ENCODE peak calls at places on chromosomes 11 and 22, in ten cellular contexts. One of them, this sample, is unnamed.

GRCh38 chr22:43697894-43698293 is 114.2 kb downstream of the EFCAB6 start:
- DNase-seq in Peyer's patch: no peak
- DNase-seq in HCT116: no peak
- DNase-seq in suprapubic skin: no peak
- DNase-seq in upper lobe of left lung: no peak
- DNase-seq in heart left ventricle: no peak
- DNase-seq in ovary: no peak
- DNase-seq in A549: no peak
- DNase-seq in body of pancreas: no peak
- DNase-seq in IMR-90: no peak
- DNase-seq in this sample: no peak

GRCh38 chr11:95780544-95780943 is 9.0 kb downstream of the FAM76B start:
- DNase-seq in Peyer's patch: no peak
- DNase-seq in HCT116: no peak
- DNase-seq in heart left ventricle: no peak
- DNase-seq in suprapubic skin: no peak
- DNase-seq in IMR-90: no peak
- DNase-seq in upper lobe of left lung: no peak
- DNase-seq in body of pancreas: no peak
- DNase-seq in A549: no peak
- DNase-seq in ovary: no peak
- DNase-seq in this sample: no peak

GRCh38 chr22:22022255-22022840 is 39.8 kb upstream of the TOP3B start:
- DNase-seq in heart left ventricle: no peak
- DNase-seq in A549: no peak
- DNase-seq in body of pancreas: no peak
- DNase-seq in Peyer's patch: no peak
- DNase-seq in suprapubic skin: no peak
- DNase-seq in upper lobe of left lung: no peak
- DNase-seq in ovary: no peak
- DNase-seq in HCT116: no peak
- DNase-seq in IMR-90: no peak
- DNase-seq in this sample: no peak

GRCh38 chr11:65726660-65727059 is 6.1 kb upstream of the RNASEH2C start:
- DNase-seq in IMR-90: no peak
- DNase-seq in body of pancreas: no peak
- DNase-seq in upper lobe of left lung: no peak
- DNase-seq in suprapubic skin: no peak
- DNase-seq in Peyer's patch: no peak
- DNase-seq in ovary: no peak
- DNase-seq in HCT116: no peak
- DNase-seq in A549: no peak
- DNase-seq in heart left ventricle: no peak
- DNase-seq in this sample: no peak

GRCh38 chr22:31526275-31526674 is 29.9 kb downstream of the SFI1 start:
- DNase-seq in HCT116: no peak
- DNase-seq in IMR-90: no peak
- DNase-seq in A549: no peak
- DNase-seq in Peyer's patch: no peak
- DNase-seq in suprapubic skin: no peak
- DNase-seq in upper lobe of left lung: no peak
- DNase-seq in ovary: no peak
- DNase-seq in heart left ventricle: no peak
- DNase-seq in body of pancreas: no peak
- DNase-seq in this sample: no peak

GRCh38 chr11:120793806-120794479 is 230.0 kb upstream of the TBCEL start:
- DNase-seq in ovary: no peak
- DNase-seq in body of pancreas: no peak
- DNase-seq in upper lobe of left lung: no peak
- DNase-seq in IMR-90: no peak
- DNase-seq in suprapubic skin: no peak
- DNase-seq in Peyer's patch: no peak
- DNase-seq in HCT116: no peak
- DNase-seq in A549: no peak
- DNase-seq in heart left ventricle: no peak
- DNase-seq in this sample: no peak

GRCh38 chr11:63573881-63574855 is 11.0 kb upstream of the PLAAT2 start:
- DNase-seq in HCT116: no peak
- DNase-seq in Peyer's patch: peak
- DNase-seq in suprapubic skin: no peak
- DNase-seq in upper lobe of left lung: peak
- DNase-seq in A549: no peak
- DNase-seq in heart left ventricle: no peak
- DNase-seq in ovary: peak
- DNase-seq in IMR-90: peak
- DNase-seq in body of pancreas: peak
- DNase-seq in this sample: peak

GRCh38 chr11:130003717-130004001 is 1.0 kb upstream of the PRDM10 start:
- DNase-seq in A549: no peak
- DNase-seq in Peyer's patch: peak
- DNase-seq in heart left ventricle: no peak
- DNase-seq in suprapubic skin: no peak
- DNase-seq in ovary: no peak
- DNase-seq in IMR-90: no peak
- DNase-seq in upper lobe of left lung: no peak
- DNase-seq in HCT116: no peak
- DNase-seq in body of pancreas: no peak
- DNase-seq in this sample: peak

GRCh38 chr22:30423296-30423958 is 2.1 kb upstream of the MTFP1 start:
- DNase-seq in IMR-90: no peak
- DNase-seq in ovary: no peak
- DNase-seq in suprapubic skin: peak
- DNase-seq in heart left ventricle: no peak
- DNase-seq in A549: no peak
- DNase-seq in upper lobe of left lung: no peak
- DNase-seq in HCT116: no peak
- DNase-seq in Peyer's patch: peak
- DNase-seq in body of pancreas: no peak
- DNase-seq in this sample: peak

GRCh38 chr11:26847459-26847858 is 125.6 kb upstream of the SLC5A12 start:
- DNase-seq in Peyer's patch: no peak
- DNase-seq in ovary: no peak
- DNase-seq in HCT116: no peak
- DNase-seq in A549: no peak
- DNase-seq in IMR-90: no peak
- DNase-seq in upper lobe of left lung: no peak
- DNase-seq in heart left ventricle: no peak
- DNase-seq in body of pancreas: peak
- DNase-seq in suprapubic skin: no peak
- DNase-seq in this sample: peak

GRCh38 chr11:12599408-12600143 is 74.6 kb upstream of the TEAD1 start:
- DNase-seq in Peyer's patch: peak
- DNase-seq in body of pancreas: peak
- DNase-seq in heart left ventricle: peak
- DNase-seq in ovary: peak
- DNase-seq in upper lobe of left lung: peak
- DNase-seq in A549: peak
- DNase-seq in IMR-90: no peak
- DNase-seq in HCT116: peak
- DNase-seq in suprapubic skin: peak
- DNase-seq in this sample: peak

GRCh38 chr11:126197277-126197939 is 14.0 kb downstream of the RPUSD4 start:
- DNase-seq in body of pancreas: peak
- DNase-seq in Peyer's patch: no peak
- DNase-seq in IMR-90: peak
- DNase-seq in upper lobe of left lung: no peak
- DNase-seq in suprapubic skin: no peak
- DNase-seq in A549: no peak
- DNase-seq in HCT116: no peak
- DNase-seq in heart left ventricle: no peak
- DNase-seq in ovary: no peak
- DNase-seq in this sample: no peak

GRCh38 chr22:45948081-45948648 is 28.8 kb downstream of the WNT7B start:
- DNase-seq in suprapubic skin: no peak
- DNase-seq in HCT116: no peak
- DNase-seq in A549: no peak
- DNase-seq in ovary: no peak
- DNase-seq in IMR-90: no peak
- DNase-seq in Peyer's patch: no peak
- DNase-seq in upper lobe of left lung: no peak
- DNase-seq in heart left ventricle: no peak
- DNase-seq in body of pancreas: no peak
- DNase-seq in this sample: no peak

GRCh38 chr11:111913997-111914396 is 1.5 kb downstream of the HSPB2 start:
- DNase-seq in upper lobe of left lung: no peak
- DNase-seq in body of pancreas: peak
- DNase-seq in ovary: peak
- DNase-seq in heart left ventricle: peak
- DNase-seq in HCT116: no peak
- DNase-seq in suprapubic skin: peak
- DNase-seq in Peyer's patch: no peak
- DNase-seq in A549: no peak
- DNase-seq in IMR-90: peak
- DNase-seq in this sample: peak

GRCh38 chr11:13550761-13551160 is 55.0 kb upstream of the PTH start:
- DNase-seq in upper lobe of left lung: no peak
- DNase-seq in suprapubic skin: no peak
- DNase-seq in A549: no peak
- DNase-seq in ovary: no peak
- DNase-seq in body of pancreas: no peak
- DNase-seq in heart left ventricle: no peak
- DNase-seq in HCT116: no peak
- DNase-seq in IMR-90: no peak
- DNase-seq in Peyer's patch: no peak
- DNase-seq in this sample: no peak

GRCh38 chr11:58776891-58777451 is 45.2 kb upstream of the GLYAT start:
- DNase-seq in HCT116: no peak
- DNase-seq in heart left ventricle: no peak
- DNase-seq in suprapubic skin: no peak
- DNase-seq in A549: no peak
- DNase-seq in IMR-90: no peak
- DNase-seq in upper lobe of left lung: no peak
- DNase-seq in body of pancreas: peak
- DNase-seq in Peyer's patch: no peak
- DNase-seq in ovary: no peak
- DNase-seq in this sample: no peak

GRCh38 chr11:20035701-20036601 is 124.3 kb downstream of the DBX1 start:
- DNase-seq in suprapubic skin: no peak
- DNase-seq in heart left ventricle: no peak
- DNase-seq in ovary: no peak
- DNase-seq in HCT116: no peak
- DNase-seq in IMR-90: peak
- DNase-seq in A549: peak
- DNase-seq in body of pancreas: no peak
- DNase-seq in upper lobe of left lung: no peak
- DNase-seq in Peyer's patch: no peak
- DNase-seq in this sample: no peak

GRCh38 chr11:33713162-33713913 is 12.7 kb upstream of the C11orf91 start:
- DNase-seq in suprapubic skin: no peak
- DNase-seq in upper lobe of left lung: no peak
- DNase-seq in body of pancreas: no peak
- DNase-seq in HCT116: no peak
- DNase-seq in Peyer's patch: no peak
- DNase-seq in heart left ventricle: no peak
- DNase-seq in ovary: no peak
- DNase-seq in A549: no peak
- DNase-seq in IMR-90: no peak
- DNase-seq in this sample: no peak

DNA sequence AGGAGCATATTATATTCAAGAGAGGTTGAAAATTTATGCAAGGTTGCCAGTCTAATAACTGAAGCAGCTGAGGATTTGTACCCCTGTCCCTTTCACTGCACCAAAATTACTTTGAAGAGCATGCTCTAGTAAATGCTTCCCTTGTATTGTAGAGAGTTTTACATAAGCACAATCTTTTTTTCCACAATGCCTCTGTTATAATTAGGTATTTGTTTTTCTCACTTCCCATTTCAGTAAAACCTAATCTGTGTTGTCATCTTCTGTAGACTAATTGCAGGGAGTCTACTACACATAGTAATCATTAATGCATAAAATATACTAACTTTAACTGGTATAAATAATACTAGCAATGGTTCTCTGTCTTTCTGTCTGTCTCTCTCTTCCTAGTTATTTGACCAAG is 718.4 kb upstream of the ANO5 start:
- DNase-seq in IMR-90: no peak
- DNase-seq in suprapubic skin: no peak
- DNase-seq in A549: no peak
- DNase-seq in ovary: no peak
- DNase-seq in body of pancreas: no peak
- DNase-seq in Peyer's patch: no peak
- DNase-seq in HCT116: no peak
- DNase-seq in heart left ventricle: no peak
- DNase-seq in upper lobe of left lung: no peak
- DNase-seq in this sample: no peak
- TF ChIP-seq POLR2A in IMR-90: no peak
- TF ChIP-seq POLR2A in suprapubic skin: no peak
- TF ChIP-seq POLR2A in A549: no peak
- TF ChIP-seq POLR2A in ovary: no peak
- TF ChIP-seq POLR2A in body of pancreas: no peak
- TF ChIP-seq POLR2A in Peyer's patch: no peak
- TF ChIP-seq POLR2A in HCT116: no peak
- TF ChIP-seq POLR2A in heart left ventricle: no peak
- TF ChIP-seq POLR2A in upper lobe of left lung: no peak
- TF ChIP-seq POLR2A in this sample: no peak

GRCh38 chr11:114077482-114078305 is 18.2 kb downstream of the ZBTB16 start:
- DNase-seq in IMR-90: no peak
- DNase-seq in ovary: no peak
- DNase-seq in suprapubic skin: peak
- DNase-seq in Peyer's patch: peak
- DNase-seq in HCT116: no peak
- DNase-seq in A549: no peak
- DNase-seq in heart left ventricle: no peak
- DNase-seq in body of pancreas: no peak
- DNase-seq in upper lobe of left lung: peak
- DNase-seq in this sample: no peak
- H3K27ac ChIP-seq in IMR-90: no peak
- H3K27ac ChIP-seq in ovary: peak
- H3K27ac ChIP-seq in suprapubic skin: peak
- H3K27ac ChIP-seq in Peyer's patch: peak
- H3K27ac ChIP-seq in HCT116: no peak
- H3K27ac ChIP-seq in A549: no peak
- H3K27ac ChIP-seq in heart left ventricle: peak
- H3K27ac ChIP-seq in body of pancreas: peak
- H3K27ac ChIP-seq in upper lobe of left lung: peak
- H3K27ac ChIP-seq in this sample: peak

GRCh38 chr11:6389921-6390717 is at the start of gene SMPD1:
- DNase-seq in Peyer's patch: peak
- DNase-seq in heart left ventricle: peak
- DNase-seq in body of pancreas: peak
- DNase-seq in IMR-90: peak
- DNase-seq in suprapubic skin: peak
- DNase-seq in upper lobe of left lung: peak
- DNase-seq in A549: peak
- DNase-seq in ovary: peak
- DNase-seq in HCT116: peak
- DNase-seq in this sample: peak
- TF ChIP-seq POLR2A in Peyer's patch: peak
- TF ChIP-seq POLR2A in heart left ventricle: peak
- TF ChIP-seq POLR2A in body of pancreas: peak
- TF ChIP-seq POLR2A in IMR-90: peak
- TF ChIP-seq POLR2A in suprapubic skin: no peak
- TF ChIP-seq POLR2A in upper lobe of left lung: no peak
- TF ChIP-seq POLR2A in A549: peak
- TF ChIP-seq POLR2A in ovary: no peak
- TF ChIP-seq POLR2A in HCT116: no peak
- TF ChIP-seq POLR2A in this sample: no peak

DNA sequence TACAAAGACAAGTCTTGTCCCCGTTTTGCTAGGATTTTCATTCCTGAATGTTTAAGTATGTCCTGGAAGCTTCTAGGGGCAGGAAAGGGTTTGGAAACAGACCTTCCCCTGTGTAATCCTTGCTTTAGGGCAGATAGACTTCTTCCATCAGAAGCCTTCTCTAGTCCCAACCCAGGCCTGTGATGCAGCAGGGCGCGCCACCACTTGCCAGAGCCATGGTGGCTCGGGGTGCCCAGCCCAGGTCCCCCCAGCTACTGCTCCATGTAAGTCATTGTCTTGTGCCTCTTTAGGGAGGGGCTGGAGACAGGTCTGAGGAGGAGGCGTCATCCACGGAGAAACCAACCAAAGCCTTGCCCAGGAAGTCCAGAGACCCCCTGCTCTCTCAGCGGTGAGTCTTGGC is 4.3 kb downstream of the NOL12 start:
- DNase-seq in ovary: no peak
- DNase-seq in HCT116: no peak
- DNase-seq in body of pancreas: no peak
- DNase-seq in IMR-90: no peak
- DNase-seq in upper lobe of left lung: no peak
- DNase-seq in A549: no peak
- DNase-seq in suprapubic skin: no peak
- DNase-seq in heart left ventricle: no peak
- DNase-seq in Peyer's patch: no peak
- DNase-seq in this sample: no peak
- H3K27ac ChIP-seq in ovary: no peak
- H3K27ac ChIP-seq in HCT116: no peak
- H3K27ac ChIP-seq in body of pancreas: no peak
- H3K27ac ChIP-seq in IMR-90: no peak
- H3K27ac ChIP-seq in upper lobe of left lung: no peak
- H3K27ac ChIP-seq in A549: no peak
- H3K27ac ChIP-seq in suprapubic skin: no peak
- H3K27ac ChIP-seq in heart left ventricle: no peak
- H3K27ac ChIP-seq in Peyer's patch: no peak
- H3K27ac ChIP-seq in this sample: no peak